ENCODE peak calls at places on chromosome 11, in five cellular contexts. V is left ventricle myocardium inferior; K is A673; R is CD8-positive, alpha-beta T cell; A is lung. C is an unnamed sample.

GRCh38 chr11:72349616-72350218 is 84.6 kb downstream of the CLPB start:
- DNase-seq in K (no peak), A (no peak), R (no peak), V (peak), C (no peak)

GRCh38 chr11:3189886-3190583 is 24.9 kb upstream of the OSBPL5 start:
- DNase-seq in K (no peak), R (no peak), V (no peak), A (no peak), C (no peak)

GRCh38 chr11:36304349-36304748 is 8.3 kb downstream of the PRR5L start:
- DNase-seq in A (no peak), R (no peak), K (no peak), V (no peak), C (no peak)

GRCh38 chr11:111531156-111531555 is 9.4 kb upstream of the LAYN start:
- DNase-seq in A (no peak), K (no peak), V (no peak), R (no peak), C (no peak)

GRCh38 chr11:28049338-28050216 is 58.4 kb downstream of the KIF18A start:
- DNase-seq in V (no peak), K (peak), A (no peak), R (no peak), C (no peak)

GRCh38 chr11:37755526-37755925 is 1157.5 kb upstream of the RAG2 start:
- DNase-seq in V (no peak), R (no peak), K (no peak), A (no peak), C (no peak)

GRCh38 chr11:21364866-21365624 is 695.7 kb downstream of the NELL1 start:
- DNase-seq in A (no peak), V (no peak), K (no peak), R (no peak), C (no peak)

GRCh38 chr11:43567396-43567975 is 113.1 kb upstream of the HSD17B12 start:
- DNase-seq in R (no peak), K (peak), V (no peak), A (no peak), C (no peak)

GRCh38 chr11:35287491-35287890 is 131.9 kb downstream of the SLC1A2 start:
- DNase-seq in A (no peak), R (no peak), V (no peak), K (no peak), C (no peak)

GRCh38 chr11:63858628-63859550 is 20.0 kb downstream of the MARK2 start:
- DNase-seq in R (no peak), K (peak), A (no peak), V (peak), C (no peak)

GRCh38 chr11:43985386-43985752 is 42.9 kb downstream of the C11orf96 start:
- DNase-seq in K (no peak), V (no peak), R (no peak), A (no peak), C (no peak)

GRCh38 chr11:11981840-11982239 is 26.6 kb downstream of the DKK3 start:
- DNase-seq in A (no peak), K (no peak), R (no peak), V (no peak), C (no peak)

GRCh38 chr11:2679011-2679676 is 20.6 kb downstream of the KCNQ1OT1 start:
- DNase-seq in A (no peak), R (no peak), K (no peak), V (no peak), C (no peak)

GRCh38 chr11:100716848-100717247 is 29.8 kb downstream of the ARHGAP42 start:
- DNase-seq in R (no peak), V (no peak), K (peak), A (no peak), C (no peak)

GRCh38 chr11:1352696-1353382 is 36.9 kb upstream of the BRSK2 start:
- DNase-seq in R (no peak), V (no peak), A (no peak), K (no peak), C (no peak)

GRCh38 chr11:86143429-86144030 is 74.6 kb upstream of the PICALM start:
- DNase-seq in V (peak), R (no peak), A (peak), K (no peak), C (no peak)

GRCh38 chr11:46277623-46278386 is at the start of gene CREB3L1:
- DNase-seq in R (no peak), V (peak), K (peak), A (peak), C (no peak)

GRCh38 chr11:131464024-131464423 is 93.6 kb downstream of the NTM start:
- DNase-seq in V (no peak), A (no peak), K (no peak), R (no peak), C (no peak)

GRCh38 chr11:64755681-64756361 is 4.0 kb downstream of the PYGM start:
- DNase-seq in A (no peak), V (no peak), K (no peak), R (no peak), C (no peak)

GRCh38 chr11:69270929-69271328 is 23.0 kb upstream of the MYEOV start:
- DNase-seq in V (no peak), R (no peak), A (no peak), K (no peak), C (no peak)
- TF ChIP-seq CTCF in V (no peak), R (no peak), A (no peak), K (no peak), C (no peak)

DNA sequence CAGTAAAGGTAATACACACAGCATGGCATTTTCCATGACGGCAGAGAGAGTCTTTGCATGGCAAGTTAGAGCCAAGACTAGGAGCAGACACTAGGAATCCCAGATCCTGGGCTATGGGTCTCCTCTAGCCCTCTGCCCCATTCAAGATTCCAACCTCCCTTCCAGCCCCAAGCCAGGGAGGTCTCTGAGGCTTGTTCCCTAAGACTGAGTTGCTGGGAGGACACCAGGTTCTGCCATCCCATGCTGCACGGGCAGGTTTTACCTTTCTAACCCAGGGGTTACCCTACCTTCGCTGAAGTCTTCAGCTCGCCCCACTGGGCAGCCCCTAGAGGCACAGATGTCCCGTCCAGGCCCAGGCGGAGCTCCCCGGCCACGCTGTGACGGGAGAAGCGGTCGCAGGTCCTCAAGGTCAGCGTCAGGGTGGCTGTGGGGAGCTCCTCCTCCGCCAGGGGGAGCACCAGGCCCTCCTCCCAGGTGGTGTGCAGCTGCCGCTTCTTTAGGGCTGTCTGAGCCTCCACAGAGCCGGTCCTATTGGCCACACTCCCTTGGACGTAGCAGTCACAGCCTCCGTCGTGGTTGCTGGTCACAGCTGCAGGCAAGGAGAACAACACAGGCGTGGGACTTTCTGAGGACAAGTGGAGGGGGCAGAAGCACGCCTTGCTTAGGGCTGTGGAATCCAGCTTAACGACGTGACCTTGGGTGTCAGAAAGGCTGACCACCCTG is 33.8 kb downstream of the SYT13 start:
- DNase-seq in K (peak), R (peak), V (peak), A (no peak), C (peak)
- TF ChIP-seq CTCF in K (peak), R (no peak), V (peak), A (no peak), C (no peak)

GRCh38 chr11:84962018-84962417 is 665.1 kb downstream of the DLG2 start:
- DNase-seq in V (no peak), A (no peak), K (no peak), R (no peak), C (no peak)

GRCh38 chr11:84958295-84958694 is 668.8 kb downstream of the DLG2 start:
- DNase-seq in K (no peak), A (no peak), V (no peak), R (no peak), C (no peak)

GRCh38 chr11:84969103-84969502 is 658.0 kb downstream of the DLG2 start:
- DNase-seq in V (no peak), A (no peak), K (no peak), R (no peak), C (no peak)

GRCh38 chr11:84965484-84965883 is 661.7 kb downstream of the DLG2 start:
- DNase-seq in R (no peak), K (no peak), V (no peak), A (no peak), C (no peak)

DNA sequence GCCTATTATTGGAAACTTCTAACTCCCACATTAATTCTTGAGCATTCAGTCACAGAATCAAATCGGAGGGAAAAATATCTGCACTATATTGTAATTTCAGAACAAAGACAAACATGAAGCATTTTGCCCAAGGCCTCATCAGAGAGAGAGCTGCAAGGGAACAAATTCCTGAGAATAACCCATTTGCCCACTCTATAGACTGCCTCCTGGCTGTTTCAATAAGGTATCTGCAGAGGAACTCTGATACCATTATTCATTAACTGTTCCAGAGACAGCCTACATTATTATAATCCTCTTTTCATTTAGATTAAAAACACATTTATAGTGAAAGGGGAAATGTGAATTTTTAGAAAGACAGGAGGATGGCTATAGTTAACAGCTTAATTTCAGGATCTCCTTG is 663.9 kb downstream of the DLG2 start:
- DNase-seq in K (no peak), V (no peak), R (no peak), A (no peak), C (no peak)
- TF ChIP-seq CTCF in K (no peak), V (no peak), R (no peak), A (no peak), C (no peak)

DNA sequence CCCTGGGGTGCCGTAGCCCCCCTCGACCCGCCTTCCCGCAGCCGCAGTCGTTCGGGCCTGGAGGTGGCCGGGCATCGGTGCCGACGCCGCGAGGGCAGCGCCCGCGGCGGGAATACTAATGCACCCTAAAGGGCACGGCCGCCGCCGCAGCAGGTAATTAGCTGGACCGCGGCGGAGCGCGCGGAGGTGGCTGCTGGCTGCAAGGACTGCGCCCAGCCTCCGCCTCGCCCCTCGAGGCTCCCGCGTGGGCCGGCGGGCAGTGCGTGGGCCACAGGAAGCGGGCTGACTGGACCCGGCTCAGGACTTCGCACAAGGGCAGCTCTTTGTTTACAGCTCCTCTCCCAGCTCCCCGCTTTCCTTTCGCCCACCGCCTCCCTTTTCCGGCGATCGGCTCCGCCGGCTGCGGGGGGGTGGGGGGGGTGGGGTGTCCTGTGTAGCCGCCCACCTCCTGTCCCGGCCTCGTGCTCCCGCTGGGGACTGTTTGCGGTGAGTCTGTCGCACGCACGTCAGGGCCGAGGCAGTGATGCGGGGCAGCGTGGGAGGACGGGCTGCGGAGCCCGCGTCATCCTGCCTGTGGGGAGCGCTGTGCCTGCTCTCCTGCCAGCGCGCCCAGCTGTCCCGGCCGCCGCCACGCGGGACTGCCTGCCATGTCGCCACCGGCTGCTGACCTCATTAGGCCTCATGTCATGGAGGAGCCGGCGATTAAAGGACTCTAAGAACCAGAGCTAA is 53.2 kb downstream of the GRIK4 start:
- DNase-seq in R (no peak), A (no peak), V (peak), K (peak), C (peak)
- TF ChIP-seq CTCF in R (no peak), A (no peak), V (peak), K (peak), C (no peak)

GRCh38 chr11:71089571-71089970 is 162.8 kb downstream of the SHANK2 start:
- DNase-seq in K (no peak), V (no peak), R (no peak), A (no peak), C (no peak)

GRCh38 chr11:71095294-71095850 is 157.0 kb downstream of the SHANK2 start:
- DNase-seq in V (no peak), K (no peak), A (no peak), R (no peak), C (no peak)

GRCh38 chr11:71093783-71094182 is 158.6 kb downstream of the SHANK2 start:
- DNase-seq in V (no peak), R (no peak), A (no peak), K (no peak), C (no peak)

GRCh38 chr11:71094296-71095077 is 157.9 kb downstream of the SHANK2 start:
- DNase-seq in A (no peak), V (no peak), K (no peak), R (no peak), C (no peak)

DNA sequence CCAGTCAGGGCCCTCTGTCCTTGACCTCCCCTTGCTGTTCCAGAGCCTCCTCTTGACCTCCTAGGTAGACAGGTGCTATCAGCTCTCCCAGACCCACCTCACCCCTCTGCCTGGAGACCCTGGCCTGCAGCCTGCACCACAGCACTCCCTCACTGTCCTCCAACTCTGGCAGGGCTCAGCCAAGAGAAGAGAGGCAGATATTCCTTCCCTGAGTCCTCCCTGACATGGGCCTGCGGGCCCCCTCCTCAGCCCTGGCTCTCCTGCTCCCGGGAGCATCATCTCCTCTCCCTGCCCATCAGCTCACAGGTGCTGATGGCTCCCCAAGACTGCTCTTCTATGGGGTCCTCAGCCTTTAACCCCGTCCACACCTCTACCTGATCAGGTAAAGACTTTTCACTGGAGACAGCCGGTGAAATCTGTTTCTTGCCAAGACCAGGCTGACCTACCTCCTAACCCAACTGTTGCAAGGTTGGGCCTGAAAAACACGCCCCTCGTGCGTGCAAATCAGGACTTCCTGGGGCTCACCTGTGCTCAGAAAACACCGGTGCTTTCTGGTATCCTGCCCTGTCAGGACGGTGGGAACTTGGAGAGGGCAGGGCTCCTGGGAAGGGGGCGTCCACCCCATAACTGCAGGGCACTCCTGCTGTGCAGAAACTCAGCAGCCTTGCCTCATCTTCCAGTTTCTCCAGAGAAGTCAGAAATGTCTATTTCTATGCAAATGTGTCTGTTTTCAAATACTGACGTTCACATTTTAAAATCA is 160.7 kb downstream of the SHANK2 start:
- DNase-seq in K (no peak), A (no peak), R (no peak), V (no peak), C (no peak)
- TF ChIP-seq CTCF in K (no peak), A (no peak), R (no peak), V (no peak), C (no peak)

GRCh38 chr11:19737575-19737974 is 24.9 kb downstream of the NAV2 start:
- DNase-seq in V (no peak), A (no peak), K (no peak), R (no peak), C (no peak)

GRCh38 chr11:19738124-19738523 is 25.5 kb downstream of the NAV2 start:
- DNase-seq in R (no peak), V (no peak), K (no peak), A (no peak), C (no peak)

GRCh38 chr11:19742595-19743292 is 30.1 kb downstream of the NAV2 start:
- DNase-seq in V (peak), A (peak), R (peak), K (peak), C (peak)

GRCh38 chr11:19740586-19740985 is 27.9 kb downstream of the NAV2 start:
- DNase-seq in A (no peak), R (no peak), K (no peak), V (no peak), C (no peak)

DNA sequence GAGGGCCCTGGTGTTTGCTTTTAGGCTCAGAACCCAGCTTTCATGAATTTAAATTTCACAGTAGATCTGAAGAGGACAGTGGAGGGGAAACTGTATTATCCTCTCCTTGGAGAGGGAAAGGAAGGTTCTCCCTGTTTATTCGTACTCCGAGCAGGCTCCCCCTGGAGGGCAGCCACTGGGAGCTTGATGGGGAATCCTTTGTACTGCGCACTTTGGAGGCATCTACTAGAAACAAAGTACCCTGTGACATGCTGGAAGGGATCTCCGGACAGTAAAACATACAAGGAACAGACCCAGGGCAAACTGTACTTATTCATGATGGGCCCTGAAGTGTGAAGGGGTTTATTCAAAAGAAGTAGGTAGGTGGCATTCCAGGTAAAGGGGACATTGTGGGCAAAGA is 27.2 kb downstream of the NAV2 start:
- DNase-seq in V (no peak), R (no peak), K (no peak), A (no peak), C (no peak)
- TF ChIP-seq CTCF in V (peak), R (no peak), K (no peak), A (no peak), C (no peak)

DNA sequence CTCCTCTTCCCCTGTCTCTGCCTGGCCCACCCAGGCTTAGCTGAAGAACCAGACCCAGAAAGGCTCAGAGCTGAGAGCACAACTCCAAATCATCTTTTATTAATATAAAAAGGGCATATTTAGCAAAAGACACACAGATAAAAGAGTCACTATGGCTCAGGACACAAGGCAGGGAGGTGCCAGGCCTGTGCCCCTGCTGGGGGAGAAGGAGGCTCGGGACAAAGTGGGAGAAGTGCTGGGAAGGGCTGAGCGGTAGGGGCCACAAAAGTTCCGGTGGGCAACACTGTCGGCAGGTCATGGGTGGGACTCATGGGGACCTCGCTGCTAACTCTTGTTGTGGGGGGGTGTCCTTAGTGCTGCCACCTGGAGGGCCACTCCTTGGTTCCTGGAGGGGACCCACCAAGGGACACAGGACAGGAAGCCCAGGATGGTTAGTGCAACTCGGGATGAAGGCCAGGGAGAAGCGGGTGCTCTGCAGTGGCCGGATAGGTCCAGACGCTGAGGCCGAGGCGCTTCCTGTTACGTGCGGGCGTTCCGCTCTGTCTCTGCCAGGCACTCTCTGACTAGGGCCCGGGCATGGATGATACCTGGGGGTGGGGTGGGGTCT is 1.4 kb upstream of the PITPNM1 start:
- DNase-seq in K (no peak), A (no peak), R (no peak), V (no peak), C (no peak)
- TF ChIP-seq CTCF in K (peak), A (no peak), R (no peak), V (peak), C (no peak)

GRCh38 chr11:88434333-88434976 is 96.9 kb upstream of the CTSC start:
- DNase-seq in K (no peak), A (no peak), R (no peak), V (no peak), C (no peak)
- TF ChIP-seq CTCF in K (no peak), A (no peak), R (no peak), V (no peak), C (no peak)

DNA sequence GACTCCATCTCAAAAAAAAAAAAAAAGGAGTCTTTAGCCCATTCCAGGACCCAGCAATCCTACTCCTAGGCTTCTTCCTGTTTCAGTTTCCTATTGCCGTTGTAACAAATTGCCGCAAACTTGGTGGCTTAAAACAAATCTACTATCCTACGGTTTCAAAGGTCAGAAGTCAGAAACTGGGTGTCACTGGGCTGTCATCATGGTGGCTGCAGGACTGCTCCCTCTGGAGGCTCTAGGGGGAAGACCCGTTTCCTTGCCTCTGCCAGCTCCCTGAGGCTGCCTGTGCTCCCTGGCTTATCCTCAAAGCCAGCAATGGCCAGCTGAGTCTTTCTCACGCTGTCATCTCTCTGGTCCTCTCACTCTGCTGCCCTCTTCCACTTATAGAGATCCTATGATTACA is 8.7 kb upstream of the DAGLA start:
- DNase-seq in R (no peak), A (no peak), V (no peak), K (no peak), C (no peak)
- TF ChIP-seq CTCF in R (no peak), A (peak), V (peak), K (peak), C (no peak)